ENCODE peak calls at places on chromosome 14, in five cellular contexts. J is Peyer's patch, D is left ventricle myocardium inferior, F is neural progenitor cell, M is HCT116. L is an unnamed sample.

GRCh38 chr14:91088585-91088984 is 25.3 kb upstream of the DGLUCY start:
- DNase-seq in J (no peak), D (no peak), F (no peak), M (no peak), L (no peak)

GRCh38 chr14:63512861-63513260 is 30.3 kb downstream of the PPP2R5E start:
- DNase-seq in J (no peak), D (no peak), F (no peak), M (no peak), L (no peak)

GRCh38 chr14:55807059-55807499 is 227.1 kb downstream of the KTN1 start:
- DNase-seq in J (peak; percentile 93), D (peak; percentile 87), F (no peak), M (peak; percentile 70), L (peak; percentile 90)

GRCh38 chr14:56116128-56116900 is 1.9 kb upstream of the PELI2 start:
- DNase-seq in J (no peak), D (no peak), F (no peak), M (no peak), L (no peak)

GRCh38 chr14:92143962-92144361 is 22.2 kb downstream of the CPSF2 start:
- DNase-seq in J (no peak), D (no peak), F (no peak), M (no peak), L (no peak)

GRCh38 chr14:89618821-89619551 is 202.0 kb upstream of the FOXN3 start:
- DNase-seq in J (peak; percentile 85), D (peak; percentile 73), F (peak; percentile 90), M (peak; percentile 13), L (peak; percentile 82)

GRCh38 chr14:30585204-30585603 is 26.2 kb downstream of the G2E3 start:
- DNase-seq in J (no peak), D (no peak), F (no peak), M (no peak), L (no peak)

GRCh38 chr14:59439256-59440015 is 25.7 kb downstream of the GPR135 start:
- DNase-seq in J (no peak), D (no peak), F (no peak), M (no peak), L (no peak)

GRCh38 chr14:89544636-89545301 is 127.7 kb upstream of the FOXN3 start:
- DNase-seq in J (no peak), D (no peak), F (no peak), M (no peak), L (no peak)

GRCh38 chr14:22225526-22226133 is 363.4 kb downstream of the DAD1 start:
- DNase-seq in J (no peak), D (no peak), F (no peak), M (no peak), L (no peak)

GRCh38 chr14:99576761-99577705 is 27.0 kb downstream of the CCDC85C start:
- DNase-seq in J (no peak), D (no peak), F (no peak), M (no peak), L (no peak)
- H3K4me1 ChIP-seq in J (peaks cover 23% of the 10 kb centered on the region), D (peaks cover 98% of the 10 kb centered on the region), F (peaks cover 65% of the 10 kb centered on the region), M (peaks cover 81% of the 10 kb centered on the region), L (peaks cover 28% of the 10 kb centered on the region)

GRCh38 chr14:61386173-61386772 is 64.9 kb downstream of the PRKCH start:
- DNase-seq in J (no peak), D (no peak), F (no peak), M (no peak), L (no peak)
- H3K4me1 ChIP-seq in J (no peaks in the 10 kb centered on the region), D (peaks cover 81% of the 10 kb centered on the region), F (peaks cover 13% of the 10 kb centered on the region), M (peaks cover 46% of the 10 kb centered on the region), L (peaks cover 12% of the 10 kb centered on the region)

GRCh38 chr14:33451211-33451610 is 499.7 kb downstream of the EGLN3 start:
- DNase-seq in J (no peak), D (no peak), F (no peak), M (no peak), L (no peak)
- H3K4me1 ChIP-seq in J (no peaks in the 10 kb centered on the region), D (peaks cover 33% of the 10 kb centered on the region), F (peaks cover 12% of the 10 kb centered on the region), M (no peaks in the 10 kb centered on the region), L (peaks cover 1% of the 10 kb centered on the region)

GRCh38 chr14:100104523-100105300 is 39.5 kb downstream of the EVL start:
- DNase-seq in J (no peak), D (no peak), F (no peak), M (no peak), L (no peak)
- H3K4me1 ChIP-seq in J (no peaks in the 10 kb centered on the region), D (peaks cover 70% of the 10 kb centered on the region), F (no peaks in the 10 kb centered on the region), M (peaks cover 13% of the 10 kb centered on the region), L (peaks cover 29% of the 10 kb centered on the region)

DNA sequence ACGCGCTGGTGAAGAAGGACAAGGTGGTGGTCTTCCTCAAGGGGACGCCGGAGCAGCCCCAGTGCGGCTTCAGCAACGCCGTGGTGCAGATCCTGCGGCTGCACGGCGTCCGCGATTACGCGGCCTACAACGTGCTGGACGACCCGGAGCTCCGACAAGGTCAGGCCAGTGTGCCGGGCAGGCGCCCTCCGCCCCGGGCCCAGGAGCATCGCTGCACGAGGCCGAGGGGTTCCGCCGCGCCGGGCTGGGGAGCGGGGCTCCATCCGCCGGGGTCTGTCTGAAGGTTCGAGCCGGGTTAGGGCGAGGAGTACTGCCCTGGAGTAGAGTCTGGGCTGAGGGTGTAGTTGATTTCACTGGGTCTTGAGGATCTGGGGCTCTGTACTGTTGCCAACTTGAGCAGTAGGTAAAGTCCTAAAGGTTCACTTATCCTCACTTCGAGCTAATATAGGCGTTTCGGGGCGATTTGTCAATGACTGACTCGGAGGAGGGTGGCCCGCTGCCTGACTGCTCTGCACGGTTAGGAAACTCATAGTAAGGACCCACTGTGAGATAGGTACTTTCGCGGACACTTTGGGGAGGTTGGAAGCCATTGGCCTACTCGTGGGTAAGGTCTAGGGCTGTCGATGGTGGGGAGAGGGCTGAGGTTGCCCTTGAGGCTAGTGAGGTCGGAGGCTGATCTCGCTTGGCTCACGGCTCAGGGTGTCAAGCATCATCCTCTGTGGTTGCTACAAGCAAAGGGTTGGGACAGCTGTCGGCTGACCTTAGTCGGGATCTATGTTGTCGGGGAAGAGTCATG is 574 bp downstream of the GLRX5 start:
- DNase-seq in J (no peak), D (no peak), F (peak; percentile 25), M (no peak), L (no peak)
- H3K4me1 ChIP-seq in J (peaks cover 2% of the 10 kb centered on the region), D (peaks cover 92% of the 10 kb centered on the region), F (peaks cover 43% of the 10 kb centered on the region), M (peaks cover 40% of the 10 kb centered on the region), L (peaks cover 15% of the 10 kb centered on the region)

GRCh38 chr14:106843951-106844483 is 1317.6 kb downstream of the TMEM121 start:
- DNase-seq in J (peak; percentile 65), D (no peak), F (no peak), M (no peak), L (peak; percentile 41)

GRCh38 chr14:106844608-106845285 is 1318.4 kb downstream of the TMEM121 start:
- DNase-seq in J (peak; percentile 80), D (peak; percentile 75), F (no peak), M (no peak), L (peak; percentile 80)

GRCh38 chr14:106842687-106843086 is 1316.3 kb downstream of the TMEM121 start:
- DNase-seq in J (peak; percentile 57), D (no peak), F (no peak), M (no peak), L (no peak)

GRCh38 chr14:106841701-106842100 is 1315.3 kb downstream of the TMEM121 start:
- DNase-seq in J (no peak), D (no peak), F (no peak), M (no peak), L (no peak)

GRCh38 chr14:106843376-106843775 is 1317.0 kb downstream of the TMEM121 start:
- DNase-seq in J (no peak), D (no peak), F (no peak), M (no peak), L (no peak)
- H3K4me1 ChIP-seq in J (no peaks in the 10 kb centered on the region), D (peaks cover 21% of the 10 kb centered on the region), F (no peaks in the 10 kb centered on the region), M (no peaks in the 10 kb centered on the region), L (no peaks in the 10 kb centered on the region)

DNA sequence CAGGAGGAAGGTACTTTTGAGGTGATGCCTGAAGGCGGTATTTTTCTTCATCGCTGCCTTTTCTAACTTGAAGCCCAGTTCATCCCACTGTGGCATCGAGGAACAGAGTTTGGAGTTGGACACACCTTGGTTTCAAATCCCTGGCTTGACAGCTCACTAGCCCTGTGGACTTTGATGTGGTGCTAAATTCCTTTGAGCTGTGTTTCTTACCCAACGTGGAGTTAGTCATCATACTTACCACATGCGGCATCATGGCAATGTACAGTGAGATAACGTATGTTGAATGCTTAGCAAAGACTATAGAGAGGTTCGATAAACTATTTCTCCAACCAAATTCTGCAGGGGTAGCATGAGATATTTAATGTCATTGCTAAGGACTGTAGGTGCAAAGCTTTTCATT is 3.4 kb downstream of the PLEKHG3 start:
- DNase-seq in J (no peak), D (no peak), F (no peak), M (peak; percentile 78), L (no peak)
- H3K4me1 ChIP-seq in J (peaks cover 6% of the 10 kb centered on the region), D (peaks cover 85% of the 10 kb centered on the region), F (peaks cover 58% of the 10 kb centered on the region), M (peaks cover 58% of the 10 kb centered on the region), L (peaks cover 24% of the 10 kb centered on the region)

GRCh38 chr14:104678346-104678745 is 11.1 kb upstream of the INF2 start:
- DNase-seq in J (no peak), D (peak; percentile 54), F (peak; percentile 57), M (no peak), L (peak; percentile 79)
- H3K4me1 ChIP-seq in J (peaks cover 24% of the 10 kb centered on the region), D (peaks cover 68% of the 10 kb centered on the region), F (peaks cover 53% of the 10 kb centered on the region), M (peaks cover 75% of the 10 kb centered on the region), L (peaks cover 16% of the 10 kb centered on the region)

L was measured in right cardiac atrium.